ENCODE peak calls at places on chromosome 16, in four cellular contexts. D, R, A and B are unnamed samples.

GRCh38 chr16:89906141-89907025 is 12.3 kb upstream of the MC1R start:
- DNase-seq in R (no peak), A (no peak), D (no peak), B (no peak)

GRCh38 chr16:51057102-51057793 is 93.8 kb downstream of the SALL1 start:
- DNase-seq in R (no peak), A (no peak), D (no peak), B (no peak)

GRCh38 chr16:2015117-2015946 is 4.3 kb upstream of the NPW start:
- DNase-seq in A (peak), R (no peak), D (no peak), B (peak)

GRCh38 chr16:2513405-2514332 is at the start of gene ATP6V0C:
- DNase-seq in A (peak), D (peak), R (peak), B (peak)

GRCh38 chr16:90019543-90020259 is 445 bp upstream of the DBNDD1 start:
- DNase-seq in A (peak), D (no peak), R (no peak), B (peak)

GRCh38 chr16:49970818-49971431 is 54.1 kb upstream of the CNEP1R1 start:
- DNase-seq in R (no peak), D (no peak), A (no peak), B (no peak)

GRCh38 chr16:3879258-3879886 is 1.1 kb downstream of the CREBBP start:
- DNase-seq in R (peak), A (peak), D (no peak), B (peak)

GRCh38 chr16:10744370-10745030 is 858 bp downstream of the NUBP1 start:
- DNase-seq in A (no peak), D (no peak), R (peak), B (no peak)

DNA sequence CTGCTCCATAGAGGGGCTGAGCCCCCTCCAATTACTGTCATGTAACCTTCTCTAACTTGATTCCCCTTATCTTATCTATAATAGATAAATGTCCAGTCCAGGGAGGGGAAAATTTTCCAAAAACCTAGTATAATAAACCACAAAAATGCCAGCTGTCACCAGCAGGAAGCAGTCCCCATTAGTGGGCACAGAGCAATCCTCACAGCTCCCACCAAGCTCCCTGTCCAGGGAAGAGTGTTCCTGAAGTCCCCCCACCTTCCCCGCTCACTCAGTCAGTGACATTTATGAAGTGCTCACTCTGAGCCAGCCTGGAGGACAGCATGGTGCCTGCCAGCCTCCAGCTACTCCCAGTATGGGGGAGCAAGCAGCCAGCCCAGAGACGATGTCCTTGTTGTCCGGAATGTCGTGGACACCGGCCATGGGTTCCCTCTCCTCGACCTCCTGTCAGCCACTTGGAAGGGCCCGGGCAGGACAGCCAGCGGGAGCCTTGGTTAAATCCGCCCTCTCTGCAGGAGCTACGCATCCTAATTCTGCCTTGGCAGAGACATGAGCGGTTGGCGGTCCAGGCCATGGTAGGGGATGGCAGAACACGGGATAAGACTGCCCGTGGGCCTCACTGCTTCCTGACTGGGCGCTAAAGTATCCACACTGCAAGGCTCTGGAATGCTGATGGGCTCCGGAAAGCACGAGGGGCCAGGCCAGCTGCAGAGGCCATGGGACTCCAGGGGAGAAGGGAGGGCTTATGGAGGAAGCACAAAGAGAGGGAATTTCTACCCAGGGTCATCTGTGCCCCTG is 102.0 kb upstream of the CDH5 start:
- DNase-seq in D (peak), R (no peak), A (no peak), B (no peak)
- TF ChIP-seq POLR2A in D (no peak), R (no peak), A (no peak), B (no peak)

DNA sequence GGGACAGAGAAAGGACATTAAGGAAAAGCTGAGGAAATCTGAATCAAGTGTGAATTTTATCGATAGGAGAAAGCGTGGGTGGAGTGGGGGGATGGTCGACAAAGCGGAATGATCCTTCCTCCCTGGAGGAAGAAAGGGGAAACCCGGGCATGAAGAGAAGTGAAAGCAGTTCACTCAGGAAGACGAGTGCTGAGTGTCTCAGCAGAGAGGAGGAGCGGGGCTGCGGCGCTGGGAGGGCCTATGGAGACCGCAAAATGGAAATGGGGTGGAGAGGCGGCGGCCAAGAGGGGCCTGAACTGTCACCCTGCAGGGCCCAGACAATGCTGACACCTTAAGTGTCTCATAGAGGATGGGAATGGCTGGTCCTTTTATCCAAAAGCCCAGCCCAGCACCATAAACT is 8.7 kb downstream of the ZDHHC7 start:
- DNase-seq in R (peak), D (no peak), A (no peak), B (no peak)
- H3K4me3 ChIP-seq in R (peak), D (no peak), A (no peak), B (no peak)

GRCh38 chr16:23286131-23286532 is 16.0 kb upstream of the SCNN1B start:
- DNase-seq in A (no peak), R (no peak), D (no peak), B (no peak)
- TF ChIP-seq POLR2A in A (no peak), R (no peak), D (no peak), B (no peak)

DNA sequence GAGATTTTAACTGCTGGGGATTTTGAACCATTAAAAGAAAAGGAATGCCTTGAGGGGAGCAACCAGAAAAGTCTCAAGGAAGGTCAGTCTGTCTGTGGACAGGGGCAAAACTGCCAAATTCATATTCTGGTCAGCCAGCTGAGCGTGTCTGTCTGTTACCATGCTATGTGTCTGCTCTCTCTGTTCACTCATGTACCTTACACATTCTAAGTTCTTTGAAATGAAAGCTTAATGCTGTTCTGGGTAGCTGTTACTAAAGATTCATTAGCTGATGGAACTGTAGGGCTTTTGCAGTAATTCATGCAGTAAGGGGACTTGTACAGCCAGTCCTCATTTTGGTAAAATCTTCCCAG is 115.8 kb downstream of the MRTFB start:
- DNase-seq in R (no peak), D (no peak), A (no peak), B (no peak)
- H3K4me3 ChIP-seq in R (peak), D (peak), A (peak), B (no peak)